ENCODE peak calls at places on chromosomes 6 and 20, in ten cellular contexts. W is mesendoderm; D is NCI-H1694 treated with DMSO at 0.1 percent for 48 hours; I is NCI-H1105; R is activated CD8-positive, alpha-beta memory T cell treated with anti-CD3 and anti-CD28 coated beads for 4 hours; V is NCI-H460; G is WTC11; L is activated CD4-positive, alpha-beta T cell treated with anti-CD3 and anti-CD28 coated beads, Interleukin-2, amount 10 ng/mL, durations not matched to agents 7 days and 5 days; F is amygdala; X is frontal cortex. E is an unnamed sample.

GRCh38 chr20:51116765-51117686 is 94.1 kb upstream of the KCNG1 start:
- DNase-seq in W (no peak), D (no peak), I (no peak), R (no peak), V (no peak), G (no peak), L (no peak), F (no peak), X (no peak), E (no peak)

GRCh38 chr20:49054032-49054643 is 8.0 kb downstream of the CSE1L start:
- DNase-seq in W (no peak), D (no peak), I (no peak), R (no peak), V (no peak), G (no peak), L (no peak), F (no peak), X (no peak), E (no peak)

GRCh38 chr6:28269492-28269891 is 2.5 kb downstream of the ZSCAN26 start:
- DNase-seq in W (peak), D (no peak), I (no peak), R (no peak), V (peak), G (no peak), L (no peak), F (no peak), X (no peak), E (no peak)

GRCh38 chr20:43942661-43943285 is 28.1 kb downstream of the TOX2 start:
- DNase-seq in W (no peak), D (no peak), I (no peak), R (no peak), V (no peak), G (no peak), L (peak), F (no peak), X (no peak), E (no peak)

GRCh38 chr6:18792832-18793231 is 405.7 kb downstream of the RNF144B start:
- DNase-seq in W (no peak), D (no peak), I (peak), R (no peak), V (no peak), G (no peak), L (no peak), F (no peak), X (no peak), E (no peak)

GRCh38 chr6:32852844-32853540 is 512 bp downstream of the TAP1 start:
- DNase-seq in W (peak), D (no peak), I (no peak), R (no peak), V (no peak), G (peak), L (peak), F (no peak), X (peak), E (no peak)

GRCh38 chr6:20213271-20213798 is 1.1 kb upstream of the MBOAT1 start:
- DNase-seq in W (no peak), D (no peak), I (no peak), R (no peak), V (no peak), G (no peak), L (peak), F (no peak), X (no peak), E (no peak)

GRCh38 chr20:46838002-46838401 is 56.6 kb upstream of the EYA2 start:
- DNase-seq in W (peak), D (no peak), I (no peak), R (no peak), V (no peak), G (peak), L (no peak), F (no peak), X (no peak), E (no peak)

GRCh38 chr6:42417641-42418112 is 34.0 kb downstream of the TRERF1 start:
- DNase-seq in W (no peak), D (no peak), I (no peak), R (peak), V (no peak), G (no peak), L (peak), F (no peak), X (no peak), E (no peak)

GRCh38 chr6:39927159-39927558 is 7.1 kb downstream of the MOCS1 start:
- DNase-seq in W (peak), D (no peak), I (no peak), R (no peak), V (no peak), G (no peak), L (no peak), F (no peak), X (no peak), E (no peak)

GRCh38 chr20:8216375-8217200 is 84.5 kb downstream of the PLCB1 start:
- DNase-seq in W (no peak), D (no peak), I (no peak), R (no peak), V (no peak), G (no peak), L (no peak), F (no peak), X (no peak), E (no peak)

GRCh38 chr6:109349419-109349987 is 32.8 kb downstream of the CD164 start:
- DNase-seq in W (no peak), D (no peak), I (peak), R (no peak), V (no peak), G (no peak), L (no peak), F (no peak), X (no peak), E (no peak)

GRCh38 chr6:36128793-36129192 is 1.5 kb upstream of the MAPK13 start:
- DNase-seq in W (no peak), D (no peak), I (no peak), R (no peak), V (no peak), G (no peak), L (no peak), F (no peak), X (no peak), E (no peak)

GRCh38 chr6:14734416-14735340 is 511.2 kb upstream of the JARID2 start:
- DNase-seq in W (no peak), D (no peak), I (no peak), R (peak), V (no peak), G (no peak), L (peak), F (no peak), X (no peak), E (no peak)

GRCh38 chr6:73566954-73567591 is 46.2 kb upstream of the EEF1A1 start:
- DNase-seq in W (peak), D (no peak), I (no peak), R (no peak), V (peak), G (no peak), L (no peak), F (no peak), X (no peak), E (no peak)

GRCh38 chr6:34572021-34572420 is 15.9 kb upstream of the SPDEF start:
- DNase-seq in W (no peak), D (no peak), I (no peak), R (no peak), V (no peak), G (no peak), L (no peak), F (no peak), X (no peak), E (no peak)

GRCh38 chr6:168035098-168035660 is 37.7 kb downstream of the KIF25 start:
- DNase-seq in W (peak), D (no peak), I (peak), R (no peak), V (peak), G (peak), L (no peak), F (no peak), X (peak), E (peak)

GRCh38 chr20:63641146-63641791 is 12.0 kb downstream of the STMN3 start:
- DNase-seq in W (peak), D (no peak), I (no peak), R (no peak), V (no peak), G (no peak), L (peak), F (no peak), X (no peak), E (no peak)

GRCh38 chr6:10413850-10414765 is 766 bp downstream of the TFAP2A start:
- DNase-seq in W (peak), D (no peak), I (no peak), R (no peak), V (peak), G (peak), L (no peak), F (no peak), X (no peak), E (peak)

GRCh38 chr6:14487625-14488024 is 370.1 kb downstream of the CD83 start:
- DNase-seq in W (no peak), D (no peak), I (no peak), R (no peak), V (no peak), G (no peak), L (no peak), F (no peak), X (no peak), E (no peak)

GRCh38 chr6:168734523-168734922 is 293.5 kb downstream of the SMOC2 start:
- DNase-seq in W (no peak), D (no peak), I (no peak), R (no peak), V (no peak), G (no peak), L (no peak), F (no peak), X (no peak), E (peak)

GRCh38 chr20:57394087-57395082 is 3.2 kb downstream of the RBM38 start:
- DNase-seq in W (no peak), D (no peak), I (no peak), R (no peak), V (no peak), G (no peak), L (no peak), F (no peak), X (no peak), E (no peak)

GRCh38 chr20:17969276-17969883 is 562 bp downstream of the MGME1 start:
- DNase-seq in W (peak), D (peak), I (no peak), R (no peak), V (no peak), G (no peak), L (peak), F (no peak), X (peak), E (no peak)

GRCh38 chr6:160088069-160088773 is 33.4 kb upstream of the SLC22A1 start:
- DNase-seq in W (peak), D (peak), I (peak), R (no peak), V (peak), G (peak), L (no peak), F (no peak), X (peak), E (no peak)

GRCh38 chr6:151617539-151617938 is 123.7 kb downstream of the CCDC170 start:
- DNase-seq in W (no peak), D (no peak), I (no peak), R (no peak), V (no peak), G (no peak), L (no peak), F (no peak), X (no peak), E (no peak)

GRCh38 chr20:22927537-22927936 is 107.6 kb upstream of the SSTR4 start:
- DNase-seq in W (no peak), D (no peak), I (no peak), R (no peak), V (no peak), G (no peak), L (no peak), F (no peak), X (no peak), E (no peak)

GRCh38 chr20:42102000-42102399 is 483.8 kb upstream of the CHD6 start:
- DNase-seq in W (no peak), D (no peak), I (no peak), R (no peak), V (no peak), G (no peak), L (no peak), F (no peak), X (no peak), E (no peak)

GRCh38 chr6:33298773-33299236 is at the start of gene RGL2:
- DNase-seq in W (no peak), D (no peak), I (peak), R (no peak), V (no peak), G (peak), L (peak), F (peak), X (peak), E (no peak)

GRCh38 chr20:44720994-44721784 is 6.0 kb downstream of the CCN5 start:
- DNase-seq in W (no peak), D (no peak), I (no peak), R (no peak), V (peak), G (no peak), L (no peak), F (no peak), X (no peak), E (no peak)

GRCh38 chr6:2196079-2196679 is 49.2 kb downstream of the GMDS start:
- DNase-seq in W (peak), D (peak), I (peak), R (no peak), V (peak), G (no peak), L (peak), F (no peak), X (no peak), E (no peak)

GRCh38 chr20:24742989-24743388 is 206.1 kb upstream of the CST7 start:
- DNase-seq in W (no peak), D (no peak), I (no peak), R (no peak), V (no peak), G (no peak), L (no peak), F (no peak), X (no peak), E (no peak)

GRCh38 chr6:551829-552350 is 105.0 kb downstream of the HUS1B start:
- DNase-seq in W (peak), D (no peak), I (no peak), R (no peak), V (no peak), G (peak), L (no peak), F (no peak), X (no peak), E (no peak)

GRCh38 chr6:63504777-63505384 is 67.4 kb upstream of the LOC128125822 start:
- DNase-seq in W (no peak), D (no peak), I (no peak), R (no peak), V (no peak), G (no peak), L (no peak), F (no peak), X (no peak), E (no peak)

GRCh38 chr20:44709797-44710196 is 5.4 kb upstream of the CCN5 start:
- DNase-seq in W (no peak), D (no peak), I (no peak), R (no peak), V (no peak), G (no peak), L (no peak), F (no peak), X (no peak), E (no peak)

GRCh38 chr6:74735304-74735703 is 470.5 kb downstream of the COL12A1 start:
- DNase-seq in W (no peak), D (no peak), I (no peak), R (no peak), V (no peak), G (no peak), L (no peak), F (no peak), X (no peak), E (no peak)

GRCh38 chr6:78533426-78533825 is 333.9 kb upstream of the IRAK1BP1 start:
- DNase-seq in W (no peak), D (no peak), I (no peak), R (no peak), V (no peak), G (no peak), L (no peak), F (no peak), X (no peak), E (no peak)

GRCh38 chr20:11352041-11352440 is 565.7 kb upstream of the BTBD3 start:
- DNase-seq in W (no peak), D (no peak), I (peak), R (no peak), V (no peak), G (no peak), L (no peak), F (no peak), X (no peak), E (peak)

GRCh38 chr6:47631248-47632196 is 66.9 kb upstream of the ADGRF4 start:
- DNase-seq in W (peak), D (peak), I (peak), R (no peak), V (peak), G (no peak), L (peak), F (no peak), X (no peak), E (no peak)

GRCh38 chr6:73964455-73964854 is 268.5 kb downstream of the CD109 start:
- DNase-seq in W (no peak), D (no peak), I (no peak), R (no peak), V (no peak), G (no peak), L (no peak), F (no peak), X (no peak), E (no peak)